ENCODE peak calls at places on chromosomes 5 and 9, in four cellular contexts. One of them, this sample, is unnamed.

GRCh38 chr5:130011986-130012385 is 107.7 kb downstream of the CHSY3 start:
- DNase-seq in IMR-90: no peak
- DNase-seq in mesenchymal stem cell: no peak
- DNase-seq in trophoblast cell: no peak
- DNase-seq in this sample: no peak

GRCh38 chr9:134069536-134070399 is 1.9 kb upstream of the BRD3 start:
- DNase-seq in IMR-90: no peak
- DNase-seq in mesenchymal stem cell: no peak
- DNase-seq in trophoblast cell: no peak
- DNase-seq in this sample: peak; percentile 20

GRCh38 chr5:88713818-88714217 is 169.2 kb downstream of the MEF2C start:
- DNase-seq in IMR-90: no peak
- DNase-seq in mesenchymal stem cell: no peak
- DNase-seq in trophoblast cell: no peak
- DNase-seq in this sample: no peak

GRCh38 chr5:173178369-173178910 is 34.1 kb downstream of the BNIP1 start:
- DNase-seq in IMR-90: no peak
- DNase-seq in mesenchymal stem cell: no peak
- DNase-seq in trophoblast cell: no peak
- DNase-seq in this sample: no peak

GRCh38 chr5:177098772-177099152 is 12.0 kb downstream of the FGFR4 start:
- DNase-seq in IMR-90: peak; percentile 68
- DNase-seq in mesenchymal stem cell: peak; percentile 82
- DNase-seq in trophoblast cell: no peak
- DNase-seq in this sample: peak; percentile 32

GRCh38 chr5:170330568-170331054 is 33.0 kb upstream of the LCP2 start:
- DNase-seq in IMR-90: no peak
- DNase-seq in mesenchymal stem cell: no peak
- DNase-seq in trophoblast cell: no peak
- DNase-seq in this sample: no peak

GRCh38 chr5:95565280-95565920 is 10.5 kb downstream of the ARSK start:
- DNase-seq in IMR-90: peak; percentile 52
- DNase-seq in mesenchymal stem cell: peak; percentile 33
- DNase-seq in trophoblast cell: peak; percentile 58
- DNase-seq in this sample: no peak

GRCh38 chr5:139642891-139643871 is 5.0 kb upstream of the CXXC5 start:
- DNase-seq in IMR-90: no peak
- DNase-seq in mesenchymal stem cell: no peak
- DNase-seq in trophoblast cell: no peak
- DNase-seq in this sample: peak; percentile 45

GRCh38 chr9:69677931-69678330 is 5.8 kb upstream of the APBA1 start:
- DNase-seq in IMR-90: no peak
- DNase-seq in mesenchymal stem cell: no peak
- DNase-seq in trophoblast cell: peak; percentile 11
- DNase-seq in this sample: no peak

GRCh38 chr9:33510264-33511183 is 13.5 kb upstream of the ANKRD18B start:
- DNase-seq in IMR-90: peak; percentile 62
- DNase-seq in mesenchymal stem cell: peak; percentile 84
- DNase-seq in trophoblast cell: peak; percentile 55
- DNase-seq in this sample: peak; percentile 64

GRCh38 chr9:70406446-70406862 is 8.0 kb downstream of the KLF9 start:
- DNase-seq in IMR-90: peak; percentile 62
- DNase-seq in mesenchymal stem cell: peak; percentile 82
- DNase-seq in trophoblast cell: peak; percentile 26
- DNase-seq in this sample: no peak

GRCh38 chr9:109422641-109423040 is 75.5 kb downstream of the PTPN3 start:
- DNase-seq in IMR-90: no peak
- DNase-seq in mesenchymal stem cell: no peak
- DNase-seq in trophoblast cell: no peak
- DNase-seq in this sample: no peak

DNA sequence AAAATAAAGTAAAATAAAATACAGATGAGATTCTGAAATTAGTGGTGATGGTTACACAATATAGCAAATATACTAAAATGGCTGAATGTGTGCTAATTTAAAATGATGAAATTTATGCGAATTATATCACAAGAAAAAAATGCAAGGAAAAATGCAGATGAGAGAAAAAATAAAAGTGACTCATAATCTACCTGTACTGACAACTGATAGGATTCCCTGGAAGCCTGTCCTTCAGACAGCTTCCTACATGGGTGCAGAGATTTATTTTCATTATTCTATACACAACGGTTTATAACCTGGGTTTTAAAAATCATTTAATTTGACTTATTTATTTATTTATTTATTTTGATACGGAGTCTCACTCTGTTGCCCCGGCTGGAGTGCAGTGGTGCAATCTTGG is 5.8 kb upstream of the NCS1 start:
- DNase-seq in IMR-90: no peak
- DNase-seq in mesenchymal stem cell: no peak
- DNase-seq in trophoblast cell: no peak
- DNase-seq in this sample: no peak
- H2BK5ac ChIP-seq in IMR-90: no peak overlapping the region
- H2BK5ac ChIP-seq in mesenchymal stem cell: no peak overlapping the region
- H2BK5ac ChIP-seq in trophoblast cell: no peak overlapping the region
- H2BK5ac ChIP-seq in this sample: no peak overlapping the region

GRCh38 chr9:132828201-132828770 is 49.8 kb downstream of the AK8 start:
- DNase-seq in IMR-90: no peak
- DNase-seq in mesenchymal stem cell: no peak
- DNase-seq in trophoblast cell: no peak
- DNase-seq in this sample: no peak

GRCh38 chr9:132827366-132827765 is 50.7 kb downstream of the AK8 start:
- DNase-seq in IMR-90: no peak
- DNase-seq in mesenchymal stem cell: no peak
- DNase-seq in trophoblast cell: no peak
- DNase-seq in this sample: no peak

GRCh38 chr9:132833451-132834130 is 44.5 kb downstream of the AK8 start:
- DNase-seq in IMR-90: no peak
- DNase-seq in mesenchymal stem cell: no peak
- DNase-seq in trophoblast cell: no peak
- DNase-seq in this sample: no peak

GRCh38 chr9:132834343-132834742 is 43.7 kb downstream of the AK8 start:
- DNase-seq in IMR-90: no peak
- DNase-seq in mesenchymal stem cell: no peak
- DNase-seq in trophoblast cell: no peak
- DNase-seq in this sample: no peak

DNA sequence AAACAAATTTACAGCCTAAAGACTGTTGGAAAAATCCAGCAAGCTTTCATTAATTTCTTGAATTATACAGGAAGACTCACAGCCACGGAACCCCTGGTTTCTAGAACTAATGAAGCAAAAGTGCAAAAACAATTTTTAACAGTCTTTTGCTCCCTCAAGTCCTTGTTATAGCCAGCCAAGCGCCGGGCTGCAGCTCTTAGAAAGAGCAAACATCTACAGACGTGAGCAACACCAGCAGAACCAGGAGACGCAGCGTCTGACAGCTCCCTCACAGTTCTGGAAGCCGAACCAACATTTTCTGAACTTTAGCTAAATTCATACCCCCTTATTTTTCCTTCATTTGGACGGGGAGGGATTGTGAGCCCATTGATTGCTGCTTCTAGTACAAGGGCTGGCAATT is 45.9 kb downstream of the AK8 start:
- DNase-seq in IMR-90: no peak
- DNase-seq in mesenchymal stem cell: no peak
- DNase-seq in trophoblast cell: no peak
- DNase-seq in this sample: no peak
- H2BK120ac ChIP-seq in IMR-90: no peak overlapping the region
- H2BK120ac ChIP-seq in mesenchymal stem cell: no peak overlapping the region
- H2BK120ac ChIP-seq in trophoblast cell: no peak overlapping the region
- H2BK120ac ChIP-seq in this sample: no peak overlapping the region

DNA sequence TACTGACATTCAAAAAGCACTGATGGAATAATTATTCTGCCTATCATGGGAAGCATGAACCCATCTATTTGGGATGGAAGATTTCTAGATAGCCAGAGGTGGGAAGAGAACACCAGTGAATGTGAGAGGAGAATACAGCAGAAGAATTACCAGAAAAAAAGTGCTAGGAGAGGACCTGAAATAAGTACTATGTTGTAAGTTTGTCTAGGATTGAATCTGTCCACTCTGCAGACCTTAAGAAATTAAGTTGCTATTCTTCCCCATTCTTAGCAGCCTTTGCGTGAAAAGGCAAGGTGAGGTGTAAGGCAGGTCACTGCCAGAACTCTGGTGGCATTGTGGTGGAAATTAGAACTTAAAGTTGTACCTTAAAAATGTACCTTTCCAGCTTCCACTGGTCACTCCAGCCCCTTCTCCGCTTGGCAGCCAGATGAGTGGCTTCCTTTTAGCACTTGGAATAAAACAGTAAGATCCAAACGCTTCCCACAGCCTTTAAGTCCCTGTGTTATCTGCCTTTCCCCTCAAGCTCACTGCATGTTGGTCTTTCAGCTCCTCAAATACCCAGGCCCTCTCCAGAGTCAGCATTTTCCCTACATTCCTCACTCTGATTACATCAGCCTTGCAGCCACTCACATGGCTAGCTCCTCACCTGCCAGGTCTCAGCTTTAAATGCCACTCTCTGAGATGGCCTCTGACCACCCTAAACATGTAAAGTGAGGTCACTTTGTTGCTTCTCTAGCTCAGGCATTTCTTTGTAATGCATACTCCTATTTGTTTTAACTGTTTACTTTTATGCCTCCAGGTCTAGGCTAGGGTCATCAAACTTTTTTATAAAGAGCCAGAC is 253.0 kb downstream of the EPB41L4A start:
- DNase-seq in IMR-90: no peak
- DNase-seq in mesenchymal stem cell: no peak
- DNase-seq in trophoblast cell: peak; percentile 58
- DNase-seq in this sample: peak; percentile 87
- H2BK5ac ChIP-seq in IMR-90: no peak overlapping the region
- H2BK5ac ChIP-seq in mesenchymal stem cell: no peak overlapping the region
- H2BK5ac ChIP-seq in trophoblast cell: no peak overlapping the region
- H2BK5ac ChIP-seq in this sample: no peak overlapping the region

DNA sequence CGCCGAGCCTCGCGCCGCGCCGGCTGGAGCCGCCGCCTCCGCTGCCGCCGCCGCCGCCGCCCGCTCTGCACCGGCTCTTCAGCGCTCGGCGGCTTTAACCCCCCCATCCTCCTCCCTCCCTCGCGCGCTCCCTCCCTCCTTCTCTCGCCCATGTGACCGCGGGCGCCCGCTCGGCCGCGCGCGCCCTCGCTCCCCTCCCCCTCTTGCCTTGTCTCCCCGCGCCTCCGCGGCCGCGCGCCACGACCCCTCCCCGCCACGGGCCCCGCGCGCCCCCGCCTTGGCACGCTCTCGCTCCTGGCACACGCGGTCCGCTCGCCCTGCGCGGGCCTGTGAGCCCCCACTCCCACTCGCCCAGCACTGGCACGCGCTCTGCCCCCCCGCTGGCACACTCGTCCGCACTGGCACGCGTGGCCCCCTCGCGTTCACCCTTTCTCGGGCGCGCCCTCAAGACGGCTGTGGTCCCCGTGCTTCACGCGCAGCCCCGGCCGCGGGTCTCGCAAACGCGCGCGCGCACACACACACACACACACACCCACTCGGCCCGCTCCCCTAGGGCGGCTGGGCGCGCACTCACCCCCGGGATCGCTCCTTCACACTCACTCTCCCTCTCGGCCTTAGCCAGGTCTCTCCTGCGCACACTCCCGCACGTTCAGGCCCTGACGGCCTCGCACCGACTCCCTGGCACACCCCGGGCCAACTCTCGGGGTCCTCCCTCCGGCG is at the start of gene CNTFR:
- DNase-seq in IMR-90: no peak
- DNase-seq in mesenchymal stem cell: peak; percentile 9
- DNase-seq in trophoblast cell: no peak
- DNase-seq in this sample: no peak
- H2BK120ac ChIP-seq in IMR-90: no peak within 1 kb of the TSS
- H2BK120ac ChIP-seq in mesenchymal stem cell: no peak within 1 kb of the TSS
- H2BK120ac ChIP-seq in trophoblast cell: no peak within 1 kb of the TSS
- H2BK120ac ChIP-seq in this sample: no peak within 1 kb of the TSS

GRCh38 chr5:2740051-2740848 is 11.2 kb downstream of the IRX2 start:
- DNase-seq in IMR-90: no peak
- DNase-seq in mesenchymal stem cell: no peak
- DNase-seq in trophoblast cell: no peak
- DNase-seq in this sample: peak; percentile 59

GRCh38 chr5:2740849-2741555 is 10.5 kb downstream of the IRX2 start:
- DNase-seq in IMR-90: no peak
- DNase-seq in mesenchymal stem cell: no peak
- DNase-seq in trophoblast cell: no peak
- DNase-seq in this sample: no peak

GRCh38 chr5:2741946-2742345 is 9.5 kb downstream of the IRX2 start:
- DNase-seq in IMR-90: no peak
- DNase-seq in mesenchymal stem cell: no peak
- DNase-seq in trophoblast cell: no peak
- DNase-seq in this sample: peak; percentile 20

GRCh38 chr5:2744485-2744884 is 7.0 kb downstream of the IRX2 start:
- DNase-seq in IMR-90: no peak
- DNase-seq in mesenchymal stem cell: no peak
- DNase-seq in trophoblast cell: no peak
- DNase-seq in this sample: no peak

GRCh38 chr5:2742921-2743679 is 8.4 kb downstream of the IRX2 start:
- DNase-seq in IMR-90: no peak
- DNase-seq in mesenchymal stem cell: no peak
- DNase-seq in trophoblast cell: no peak
- DNase-seq in this sample: peak; percentile 46
- H2BK5ac ChIP-seq in IMR-90: no peak overlapping the region
- H2BK5ac ChIP-seq in mesenchymal stem cell: no peak overlapping the region
- H2BK5ac ChIP-seq in trophoblast cell: no peak overlapping the region
- H2BK5ac ChIP-seq in this sample: no peak overlapping the region

This sample was measured in H9.